ENCODE peak calls at places on chromosomes 12 and 14, in nine cellular contexts. B is H7; O is activated CD4-positive, alpha-beta T cell treated with anti-CD3 and anti-CD28 coated beads for 4 hours; Y is naive thymus-derived CD8-positive, alpha-beta T cell; G is A549; E is kidney glomerular epithelial cell; W is epithelial cell of proximal tubule; S is ecto neural progenitor cell; Z is amygdala. H is an unnamed sample.

GRCh38 chr14:105087963-105088811 is 23.0 kb upstream of the GPR132 start:
- DNase-seq in G (peak; percentile 95), E (peak; percentile 48), W (no peak), Z (no peak), Y (no peak), O (no peak), B (peak; percentile 92), S (peak; percentile 82), H (no peak)

GRCh38 chr14:101226603-101227425 is 323.3 kb upstream of the RTL1 start:
- DNase-seq in B (peak; percentile 26), O (no peak), E (no peak), G (no peak), S (peak; percentile 43), W (no peak), Z (no peak), Y (no peak), H (no peak)

GRCh38 chr12:107731376-107731775 is 29.6 kb downstream of the PRDM4 start:
- DNase-seq in W (peak; percentile 29), Z (no peak), S (no peak), E (peak; percentile 11), O (no peak), B (no peak), Y (no peak), G (no peak), H (no peak)

GRCh38 chr12:25433581-25434325 is 119.3 kb downstream of the LMNTD1 start:
- DNase-seq in S (no peak), G (no peak), O (no peak), B (no peak), Z (no peak), Y (no peak), E (peak; percentile 26), W (no peak), H (no peak)

GRCh38 chr14:68961781-68962584 is 17.1 kb downstream of the ACTN1 start:
- DNase-seq in G (peak; percentile 70), W (no peak), Y (no peak), Z (peak; percentile 64), S (no peak), O (no peak), B (peak; percentile 79), E (peak; percentile 83), H (no peak)

GRCh38 chr12:88579941-88580871 is at the start of gene KITLG:
- DNase-seq in B (peak; percentile 87), Z (peak; percentile 76), O (no peak), Y (no peak), E (peak; percentile 78), S (peak; percentile 90), W (no peak), G (peak; percentile 84), H (peak; percentile 40)

GRCh38 chr12:50249464-50250229 is 33.7 kb downstream of the LIMA1 start:
- DNase-seq in B (no peak), O (no peak), W (no peak), Y (no peak), S (no peak), Z (no peak), G (no peak), E (no peak), H (no peak)

GRCh38 chr14:89921896-89922548 is 32.5 kb downstream of the EFCAB11 start:
- DNase-seq in W (no peak), Y (no peak), S (no peak), G (no peak), B (no peak), Z (no peak), O (no peak), E (peak; percentile 69), H (no peak)

GRCh38 chr12:14710632-14711324 is 14.4 kb upstream of the GUCY2C start:
- DNase-seq in W (no peak), G (no peak), B (no peak), O (no peak), S (no peak), Z (no peak), Y (no peak), E (no peak), H (no peak)

GRCh38 chr14:35878272-35879140 is 52.4 kb downstream of the BRMS1L start:
- DNase-seq in B (no peak), Z (no peak), S (no peak), Y (no peak), G (peak; percentile 74), E (peak; percentile 66), W (peak; percentile 62), O (no peak), H (no peak)

GRCh38 chr12:90672081-90672480 is 282.9 kb downstream of the CCER1 start:
- DNase-seq in E (no peak), Y (no peak), S (no peak), O (no peak), B (no peak), G (no peak), Z (no peak), W (no peak), H (no peak)

GRCh38 chr12:125549171-125549570 is 483.9 kb downstream of the AACS start:
- DNase-seq in W (no peak), O (no peak), B (no peak), Y (no peak), G (no peak), S (no peak), Z (no peak), E (no peak), H (no peak)

GRCh38 chr12:30582943-30583342 is 112.7 kb downstream of the IPO8 start:
- DNase-seq in Z (no peak), O (no peak), G (no peak), S (no peak), W (peak; percentile 45), B (no peak), Y (no peak), E (peak; percentile 1), H (no peak)

GRCh38 chr12:19970116-19970515 is 398.2 kb upstream of the PDE3A start:
- DNase-seq in B (no peak), S (no peak), Y (no peak), G (no peak), O (no peak), Z (no peak), E (no peak), W (no peak), H (no peak)

GRCh38 chr14:76780058-76780345 is 18.7 kb downstream of the VASH1 start:
- DNase-seq in O (no peak), Y (no peak), B (no peak), Z (no peak), S (no peak), G (no peak), W (no peak), E (no peak), H (no peak)

GRCh38 chr14:72605921-72606220 is 288.0 kb downstream of the DPF3 start:
- DNase-seq in O (no peak), E (no peak), S (peak; percentile 16), G (no peak), Z (no peak), B (no peak), W (no peak), Y (no peak), H (no peak)

H was measured in RPMI8226.